ENCODE peak calls at places on chromosomes 4 and X, in five cellular contexts. One of them, this sample, is unnamed.
A peak's percentile ranks its signal among the peaks of the same experiment; 100 is the strongest.

GRCh38 chr4:130712038-130712437 is 1616.1 kb downstream of the C4orf33 start:
- DNase-seq in endodermal cell: no peak
- DNase-seq in CD8-positive, alpha-beta T cell: no peak
- DNase-seq in AG04450: no peak
- DNase-seq in cardiac fibroblast: no peak
- DNase-seq in this sample: no peak

GRCh38 chr4:55069248-55069647 is 56.1 kb downstream of the KDR start:
- DNase-seq in endodermal cell: no peak
- DNase-seq in CD8-positive, alpha-beta T cell: no peak
- DNase-seq in AG04450: no peak
- DNase-seq in cardiac fibroblast: peak; percentile 72
- DNase-seq in this sample: no peak

GRCh38 chrX:133897593-133898163 is 87.7 kb downstream of the GPC3 start:
- DNase-seq in endodermal cell: no peak
- DNase-seq in CD8-positive, alpha-beta T cell: no peak
- DNase-seq in AG04450: no peak
- DNase-seq in cardiac fibroblast: peak; percentile 0
- DNase-seq in this sample: no peak

GRCh38 chr4:68576272-68577100 is at the start of gene UGT2B17:
- DNase-seq in endodermal cell: no peak
- DNase-seq in CD8-positive, alpha-beta T cell: no peak
- DNase-seq in AG04450: no peak
- DNase-seq in cardiac fibroblast: no peak
- DNase-seq in this sample: no peak

GRCh38 chr4:120132935-120133334 is 66.3 kb upstream of the MAD2L1 start:
- DNase-seq in endodermal cell: no peak
- DNase-seq in CD8-positive, alpha-beta T cell: no peak
- DNase-seq in AG04450: no peak
- DNase-seq in cardiac fibroblast: peak; percentile 2
- DNase-seq in this sample: no peak

GRCh38 chr4:2672082-2672481 is 84.1 kb downstream of the TNIP2 start:
- DNase-seq in endodermal cell: no peak
- DNase-seq in CD8-positive, alpha-beta T cell: no peak
- DNase-seq in AG04450: no peak
- DNase-seq in cardiac fibroblast: no peak
- DNase-seq in this sample: no peak

GRCh38 chr4:186719925-186720694 is 3.5 kb downstream of the FAT1 start:
- DNase-seq in endodermal cell: peak; percentile 75
- DNase-seq in CD8-positive, alpha-beta T cell: no peak
- DNase-seq in AG04450: no peak
- DNase-seq in cardiac fibroblast: peak; percentile 70
- DNase-seq in this sample: no peak

GRCh38 chr4:15250021-15250441 is 177.8 kb upstream of the C1QTNF7 start:
- DNase-seq in endodermal cell: no peak
- DNase-seq in CD8-positive, alpha-beta T cell: no peak
- DNase-seq in AG04450: no peak
- DNase-seq in cardiac fibroblast: peak; percentile 65
- DNase-seq in this sample: no peak

DNA sequence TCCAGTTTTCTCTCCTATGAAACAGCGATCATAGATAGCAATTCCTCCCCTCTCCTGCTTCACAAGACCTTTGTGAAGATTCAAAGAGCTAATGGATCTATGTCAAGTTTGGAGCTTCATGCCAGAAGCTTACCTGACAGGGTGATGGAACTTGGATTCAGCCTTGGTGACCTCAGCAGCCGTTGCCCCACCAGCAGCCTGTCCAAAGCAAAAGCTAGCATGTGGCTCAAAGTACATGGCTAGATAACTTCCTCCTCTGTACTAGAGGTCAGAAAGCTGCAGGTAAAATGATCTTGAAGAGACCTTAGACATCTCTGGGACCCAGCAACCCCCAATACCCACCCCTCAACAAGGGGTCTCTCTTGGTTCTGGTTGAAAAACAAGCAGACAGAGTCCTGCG is 1.8 kb downstream of the RIPPLY1 start:
- DNase-seq in endodermal cell: no peak
- DNase-seq in CD8-positive, alpha-beta T cell: no peak
- DNase-seq in AG04450: no peak
- DNase-seq in cardiac fibroblast: no peak
- DNase-seq in this sample: no peak
- H3K4me3 ChIP-seq in endodermal cell: no peak overlapping the region
- H3K4me3 ChIP-seq in CD8-positive, alpha-beta T cell: no peak overlapping the region
- H3K4me3 ChIP-seq in AG04450: no peak overlapping the region
- H3K4me3 ChIP-seq in cardiac fibroblast: no peak overlapping the region
- H3K4me3 ChIP-seq in this sample: no peak overlapping the region

DNA sequence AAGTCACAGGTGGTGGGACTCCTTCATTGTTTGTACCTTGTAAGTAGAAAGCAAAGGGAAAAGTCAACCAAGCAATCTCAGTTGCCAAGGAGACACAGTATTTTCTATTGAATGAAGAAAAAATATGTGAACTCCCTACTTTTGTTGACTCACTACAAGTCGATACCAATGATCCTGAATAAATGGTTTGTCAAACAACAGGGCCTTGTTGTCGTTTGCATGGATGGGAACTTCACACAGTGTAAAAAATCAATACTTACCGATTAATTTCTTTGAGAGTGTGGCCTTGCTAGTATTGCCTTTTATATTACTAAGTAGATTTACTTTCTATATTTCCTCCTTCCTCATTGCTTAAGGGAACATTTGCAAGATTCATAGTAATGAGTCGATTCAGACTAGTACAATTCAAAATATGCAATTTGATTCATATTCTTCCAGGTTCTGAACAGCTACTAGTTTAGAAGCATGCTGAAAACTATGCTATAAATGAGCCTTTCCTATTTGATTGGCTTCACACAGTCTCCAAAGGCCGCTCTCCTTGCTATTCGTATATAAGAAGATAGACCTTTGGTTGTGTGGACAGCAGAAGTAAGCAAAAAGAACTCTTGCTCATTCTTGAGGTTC is 108.0 kb downstream of the ZNF330 start:
- DNase-seq in endodermal cell: no peak
- DNase-seq in CD8-positive, alpha-beta T cell: no peak
- DNase-seq in AG04450: no peak
- DNase-seq in cardiac fibroblast: no peak
- DNase-seq in this sample: no peak
- H3K4me3 ChIP-seq in endodermal cell: no peak overlapping the region
- H3K4me3 ChIP-seq in CD8-positive, alpha-beta T cell: no peak overlapping the region
- H3K4me3 ChIP-seq in AG04450: no peak overlapping the region
- H3K4me3 ChIP-seq in cardiac fibroblast: no peak overlapping the region
- H3K4me3 ChIP-seq in this sample: no peak overlapping the region

DNA sequence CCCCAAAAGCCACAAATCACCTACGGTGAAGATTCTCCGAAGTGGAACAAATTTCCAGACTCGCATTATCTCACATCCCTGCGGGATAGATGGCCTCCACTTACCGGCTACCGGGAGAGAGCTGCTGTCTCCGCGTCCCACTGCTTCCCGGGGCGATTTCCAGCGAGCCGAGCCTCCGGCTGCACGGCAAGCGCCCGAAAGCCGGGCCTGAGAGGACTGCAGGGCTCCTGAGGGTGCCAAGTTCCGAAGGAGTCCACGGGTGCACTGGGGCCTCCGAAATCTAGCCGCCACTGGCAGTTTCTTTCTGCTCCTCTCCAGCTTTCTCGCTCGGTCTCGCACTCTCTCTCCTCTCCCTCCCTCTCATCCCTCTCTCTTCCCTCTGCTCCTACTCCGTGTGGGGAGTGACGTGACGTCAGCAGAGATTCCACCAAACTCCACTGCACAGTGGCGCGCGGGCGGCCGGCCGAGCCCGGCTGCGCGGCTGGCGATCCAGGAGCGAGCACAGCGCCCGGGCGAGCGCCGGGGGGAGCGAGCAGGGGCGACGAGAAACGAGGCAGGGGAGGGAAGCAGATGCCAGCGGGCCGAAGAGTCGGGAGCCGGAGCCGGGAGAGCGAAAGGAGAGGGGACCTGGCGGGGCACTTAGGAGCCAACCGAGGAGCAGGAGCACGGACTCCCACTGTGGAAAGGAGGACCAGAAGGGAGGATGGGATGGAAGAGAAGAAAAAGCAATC is 14.0 kb upstream of the PITX2 start:
- DNase-seq in endodermal cell: peak; percentile 88
- DNase-seq in CD8-positive, alpha-beta T cell: no peak
- DNase-seq in AG04450: no peak
- DNase-seq in cardiac fibroblast: peak; percentile 49
- DNase-seq in this sample: no peak
- H3K4me3 ChIP-seq in endodermal cell: peak overlapping the region; percentile 82
- H3K4me3 ChIP-seq in CD8-positive, alpha-beta T cell: no peak overlapping the region
- H3K4me3 ChIP-seq in AG04450: peak overlapping the region; percentile 43
- H3K4me3 ChIP-seq in cardiac fibroblast: peak overlapping the region; percentile 25
- H3K4me3 ChIP-seq in this sample: peak overlapping the region; percentile 1

GRCh38 chr4:77073981-77074865 is 1.6 kb downstream of the CCNI start:
- DNase-seq in endodermal cell: no peak
- DNase-seq in CD8-positive, alpha-beta T cell: no peak
- DNase-seq in AG04450: no peak
- DNase-seq in cardiac fibroblast: peak; percentile 24
- DNase-seq in this sample: no peak

GRCh38 chr4:77075869-77076801 is at the start of gene CCNI:
- DNase-seq in endodermal cell: peak; percentile 99
- DNase-seq in CD8-positive, alpha-beta T cell: peak; percentile 91
- DNase-seq in AG04450: peak; percentile 96
- DNase-seq in cardiac fibroblast: peak; percentile 99
- DNase-seq in this sample: peak; percentile 86

GRCh38 chr4:77074961-77075855 is 581 bp downstream of the CCNI start:
- DNase-seq in endodermal cell: peak; percentile 87
- DNase-seq in CD8-positive, alpha-beta T cell: peak; percentile 80
- DNase-seq in AG04450: no peak
- DNase-seq in cardiac fibroblast: peak; percentile 77
- DNase-seq in this sample: no peak

GRCh38 chr4:77073106-77073858 is 2.5 kb downstream of the CCNI start:
- DNase-seq in endodermal cell: no peak
- DNase-seq in CD8-positive, alpha-beta T cell: no peak
- DNase-seq in AG04450: no peak
- DNase-seq in cardiac fibroblast: peak; percentile 52
- DNase-seq in this sample: no peak

GRCh38 chr4:77072195-77072753 is 3.5 kb downstream of the CCNI start:
- DNase-seq in endodermal cell: no peak
- DNase-seq in CD8-positive, alpha-beta T cell: peak; percentile 57
- DNase-seq in AG04450: no peak
- DNase-seq in cardiac fibroblast: no peak
- DNase-seq in this sample: no peak
- H3K4me3 ChIP-seq in endodermal cell: peak overlapping the region; percentile 99
- H3K4me3 ChIP-seq in CD8-positive, alpha-beta T cell: no peak overlapping the region
- H3K4me3 ChIP-seq in AG04450: peak overlapping the region; percentile 82
- H3K4me3 ChIP-seq in cardiac fibroblast: no peak overlapping the region
- H3K4me3 ChIP-seq in this sample: no peak overlapping the region

This sample was measured in epithelial cell of proximal tubule.